ENCODE peak calls at places on chromosomes 4 and X, in seven cellular contexts. One of them, this sample, is unnamed.

GRCh38 chr4:121943941-121944340 is 7.9 kb downstream of the TRPC3 start:
- DNase-seq in CD4-positive, alpha-beta memory T cell: no peak
- DNase-seq in Karpas-422: peak
- DNase-seq in left ventricle myocardium inferior: no peak
- DNase-seq in brain microvascular endothelial cell: no peak
- DNase-seq in psoas muscle: no peak
- DNase-seq in lower leg skin: no peak
- DNase-seq in this sample: no peak

GRCh38 chr4:20313237-20314030 is 61.7 kb downstream of the SLIT2 start:
- DNase-seq in brain microvascular endothelial cell: no peak
- DNase-seq in Karpas-422: peak
- DNase-seq in left ventricle myocardium inferior: no peak
- DNase-seq in CD4-positive, alpha-beta memory T cell: no peak
- DNase-seq in psoas muscle: peak
- DNase-seq in lower leg skin: no peak
- DNase-seq in this sample: no peak

GRCh38 chr4:173135241-173135847 is 33.3 kb upstream of the GALNT7 start:
- DNase-seq in left ventricle myocardium inferior: no peak
- DNase-seq in Karpas-422: no peak
- DNase-seq in psoas muscle: no peak
- DNase-seq in lower leg skin: no peak
- DNase-seq in brain microvascular endothelial cell: peak
- DNase-seq in CD4-positive, alpha-beta memory T cell: no peak
- DNase-seq in this sample: peak

GRCh38 chr4:24794111-24794860 is 1.1 kb upstream of the SOD3 start:
- DNase-seq in Karpas-422: no peak
- DNase-seq in left ventricle myocardium inferior: no peak
- DNase-seq in brain microvascular endothelial cell: peak
- DNase-seq in psoas muscle: peak
- DNase-seq in lower leg skin: no peak
- DNase-seq in CD4-positive, alpha-beta memory T cell: no peak
- DNase-seq in this sample: peak

GRCh38 chr4:40763228-40763716 is 13.5 kb downstream of the NSUN7 start:
- DNase-seq in CD4-positive, alpha-beta memory T cell: no peak
- DNase-seq in left ventricle myocardium inferior: no peak
- DNase-seq in brain microvascular endothelial cell: peak
- DNase-seq in Karpas-422: no peak
- DNase-seq in psoas muscle: no peak
- DNase-seq in lower leg skin: no peak
- DNase-seq in this sample: peak

GRCh38 chr4:48081196-48081595 is 52.9 kb downstream of the TXK start:
- DNase-seq in brain microvascular endothelial cell: no peak
- DNase-seq in Karpas-422: no peak
- DNase-seq in lower leg skin: no peak
- DNase-seq in left ventricle myocardium inferior: no peak
- DNase-seq in CD4-positive, alpha-beta memory T cell: no peak
- DNase-seq in psoas muscle: no peak
- DNase-seq in this sample: no peak

GRCh38 chr4:124931050-124931449 is 218.5 kb upstream of the ANKRD50 start:
- DNase-seq in left ventricle myocardium inferior: no peak
- DNase-seq in CD4-positive, alpha-beta memory T cell: no peak
- DNase-seq in psoas muscle: no peak
- DNase-seq in Karpas-422: no peak
- DNase-seq in lower leg skin: no peak
- DNase-seq in brain microvascular endothelial cell: peak
- DNase-seq in this sample: peak

GRCh38 chr4:6277139-6277802 is 7.6 kb downstream of the WFS1 start:
- DNase-seq in left ventricle myocardium inferior: peak
- DNase-seq in lower leg skin: no peak
- DNase-seq in brain microvascular endothelial cell: no peak
- DNase-seq in psoas muscle: no peak
- DNase-seq in Karpas-422: no peak
- DNase-seq in CD4-positive, alpha-beta memory T cell: no peak
- DNase-seq in this sample: no peak

GRCh38 chr4:7295201-7295916 is 103.0 kb downstream of the SORCS2 start:
- DNase-seq in left ventricle myocardium inferior: peak
- DNase-seq in brain microvascular endothelial cell: no peak
- DNase-seq in psoas muscle: peak
- DNase-seq in lower leg skin: no peak
- DNase-seq in CD4-positive, alpha-beta memory T cell: no peak
- DNase-seq in Karpas-422: no peak
- DNase-seq in this sample: peak

GRCh38 chr4:67261971-67262370 is 283.3 kb downstream of the CENPC start:
- DNase-seq in CD4-positive, alpha-beta memory T cell: no peak
- DNase-seq in left ventricle myocardium inferior: no peak
- DNase-seq in lower leg skin: no peak
- DNase-seq in brain microvascular endothelial cell: no peak
- DNase-seq in Karpas-422: no peak
- DNase-seq in psoas muscle: no peak
- DNase-seq in this sample: no peak

GRCh38 chrX:18047440-18047940 is 173.2 kb downstream of the BEND2 start:
- DNase-seq in CD4-positive, alpha-beta memory T cell: no peak
- DNase-seq in psoas muscle: no peak
- DNase-seq in Karpas-422: no peak
- DNase-seq in left ventricle myocardium inferior: no peak
- DNase-seq in lower leg skin: no peak
- DNase-seq in brain microvascular endothelial cell: no peak
- DNase-seq in this sample: no peak

DNA sequence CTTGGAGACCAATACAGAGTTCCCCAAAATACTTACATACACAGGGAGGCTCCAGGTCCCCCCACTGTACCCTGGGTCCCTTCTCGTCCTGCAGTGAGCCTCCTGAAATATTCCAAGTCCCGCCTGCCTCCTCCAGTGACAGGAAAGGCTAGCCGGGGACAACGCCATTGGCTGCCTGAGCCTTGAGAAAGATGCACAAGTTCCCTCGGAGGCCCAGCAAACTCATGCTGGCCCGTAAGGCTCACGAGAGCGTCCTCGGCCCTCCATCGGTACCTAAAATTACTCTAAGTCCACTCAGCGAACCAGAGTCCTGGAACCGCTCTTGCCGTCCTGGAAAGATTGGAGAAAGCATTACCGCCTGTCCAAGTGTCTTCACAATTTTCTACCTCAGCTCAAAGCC is 228.6 kb downstream of the ADAM29 start:
- DNase-seq in lower leg skin: no peak
- DNase-seq in left ventricle myocardium inferior: no peak
- DNase-seq in psoas muscle: no peak
- DNase-seq in Karpas-422: no peak
- DNase-seq in CD4-positive, alpha-beta memory T cell: no peak
- DNase-seq in brain microvascular endothelial cell: no peak
- DNase-seq in this sample: no peak
- H3K4me3 ChIP-seq in lower leg skin: no peak
- H3K4me3 ChIP-seq in left ventricle myocardium inferior: no peak
- H3K4me3 ChIP-seq in psoas muscle: no peak
- H3K4me3 ChIP-seq in Karpas-422: no peak
- H3K4me3 ChIP-seq in CD4-positive, alpha-beta memory T cell: no peak
- H3K4me3 ChIP-seq in brain microvascular endothelial cell: no peak
- H3K4me3 ChIP-seq in this sample: no peak

GRCh38 chr4:74056114-74056857 is 17.8 kb upstream of the CXCL3 start:
- DNase-seq in brain microvascular endothelial cell: peak
- DNase-seq in CD4-positive, alpha-beta memory T cell: no peak
- DNase-seq in Karpas-422: no peak
- DNase-seq in lower leg skin: no peak
- DNase-seq in psoas muscle: no peak
- DNase-seq in left ventricle myocardium inferior: no peak
- DNase-seq in this sample: peak
- H3K4me3 ChIP-seq in brain microvascular endothelial cell: no peak
- H3K4me3 ChIP-seq in CD4-positive, alpha-beta memory T cell: no peak
- H3K4me3 ChIP-seq in Karpas-422: no peak
- H3K4me3 ChIP-seq in lower leg skin: no peak
- H3K4me3 ChIP-seq in psoas muscle: no peak
- H3K4me3 ChIP-seq in left ventricle myocardium inferior: no peak
- H3K4me3 ChIP-seq in this sample: no peak

GRCh38 chrX:129780441-129781105 is 824 bp downstream of the SASH3 start:
- DNase-seq in psoas muscle: no peak
- DNase-seq in lower leg skin: no peak
- DNase-seq in brain microvascular endothelial cell: no peak
- DNase-seq in CD4-positive, alpha-beta memory T cell: no peak
- DNase-seq in left ventricle myocardium inferior: no peak
- DNase-seq in Karpas-422: peak
- DNase-seq in this sample: no peak

GRCh38 chrX:129779086-129779672 is 570 bp upstream of the SASH3 start:
- DNase-seq in brain microvascular endothelial cell: no peak
- DNase-seq in left ventricle myocardium inferior: no peak
- DNase-seq in lower leg skin: no peak
- DNase-seq in Karpas-422: no peak
- DNase-seq in CD4-positive, alpha-beta memory T cell: no peak
- DNase-seq in psoas muscle: no peak
- DNase-seq in this sample: no peak

GRCh38 chrX:129781134-129782014 is 1.6 kb downstream of the SASH3 start:
- DNase-seq in psoas muscle: peak
- DNase-seq in lower leg skin: no peak
- DNase-seq in brain microvascular endothelial cell: no peak
- DNase-seq in Karpas-422: peak
- DNase-seq in left ventricle myocardium inferior: no peak
- DNase-seq in CD4-positive, alpha-beta memory T cell: peak
- DNase-seq in this sample: no peak

GRCh38 chrX:129782015-129782495 is 2.3 kb downstream of the SASH3 start:
- DNase-seq in lower leg skin: no peak
- DNase-seq in psoas muscle: no peak
- DNase-seq in brain microvascular endothelial cell: no peak
- DNase-seq in Karpas-422: no peak
- DNase-seq in left ventricle myocardium inferior: no peak
- DNase-seq in CD4-positive, alpha-beta memory T cell: no peak
- DNase-seq in this sample: no peak

GRCh38 chrX:129779747-129780146 is at the start of gene SASH3:
- DNase-seq in Karpas-422: peak
- DNase-seq in brain microvascular endothelial cell: no peak
- DNase-seq in left ventricle myocardium inferior: peak
- DNase-seq in lower leg skin: peak
- DNase-seq in CD4-positive, alpha-beta memory T cell: peak
- DNase-seq in psoas muscle: peak
- DNase-seq in this sample: no peak
- H3K4me3 ChIP-seq in Karpas-422: peak
- H3K4me3 ChIP-seq in brain microvascular endothelial cell: no peak
- H3K4me3 ChIP-seq in left ventricle myocardium inferior: peak
- H3K4me3 ChIP-seq in lower leg skin: no peak
- H3K4me3 ChIP-seq in CD4-positive, alpha-beta memory T cell: peak
- H3K4me3 ChIP-seq in psoas muscle: peak
- H3K4me3 ChIP-seq in this sample: no peak

GRCh38 chrX:41336447-41336846 is 2.5 kb downstream of the DDX3X start:
- DNase-seq in lower leg skin: no peak
- DNase-seq in brain microvascular endothelial cell: no peak
- DNase-seq in CD4-positive, alpha-beta memory T cell: no peak
- DNase-seq in Karpas-422: no peak
- DNase-seq in psoas muscle: no peak
- DNase-seq in left ventricle myocardium inferior: no peak
- DNase-seq in this sample: no peak
- H3K4me3 ChIP-seq in lower leg skin: no peak
- H3K4me3 ChIP-seq in brain microvascular endothelial cell: peak
- H3K4me3 ChIP-seq in CD4-positive, alpha-beta memory T cell: peak
- H3K4me3 ChIP-seq in Karpas-422: peak
- H3K4me3 ChIP-seq in psoas muscle: peak
- H3K4me3 ChIP-seq in left ventricle myocardium inferior: peak
- H3K4me3 ChIP-seq in this sample: peak

GRCh38 chrX:69211701-69212100 is 46.4 kb upstream of the PJA1 start:
- DNase-seq in left ventricle myocardium inferior: no peak
- DNase-seq in CD4-positive, alpha-beta memory T cell: no peak
- DNase-seq in psoas muscle: no peak
- DNase-seq in lower leg skin: no peak
- DNase-seq in Karpas-422: no peak
- DNase-seq in brain microvascular endothelial cell: no peak
- DNase-seq in this sample: no peak
- H3K4me3 ChIP-seq in left ventricle myocardium inferior: no peak
- H3K4me3 ChIP-seq in CD4-positive, alpha-beta memory T cell: no peak
- H3K4me3 ChIP-seq in psoas muscle: no peak
- H3K4me3 ChIP-seq in lower leg skin: no peak
- H3K4me3 ChIP-seq in Karpas-422: no peak
- H3K4me3 ChIP-seq in brain microvascular endothelial cell: no peak
- H3K4me3 ChIP-seq in this sample: no peak

GRCh38 chr4:37891221-37892159 is 606 bp downstream of the TBC1D1 start:
- DNase-seq in psoas muscle: no peak
- DNase-seq in Karpas-422: peak
- DNase-seq in brain microvascular endothelial cell: no peak
- DNase-seq in lower leg skin: no peak
- DNase-seq in left ventricle myocardium inferior: peak
- DNase-seq in CD4-positive, alpha-beta memory T cell: peak
- DNase-seq in this sample: peak

GRCh38 chr4:37893164-37893563 is 2.3 kb downstream of the TBC1D1 start:
- DNase-seq in lower leg skin: no peak
- DNase-seq in Karpas-422: no peak
- DNase-seq in left ventricle myocardium inferior: no peak
- DNase-seq in psoas muscle: no peak
- DNase-seq in CD4-positive, alpha-beta memory T cell: no peak
- DNase-seq in brain microvascular endothelial cell: no peak
- DNase-seq in this sample: no peak

GRCh38 chr4:37895271-37895670 is 4.4 kb downstream of the TBC1D1 start:
- DNase-seq in CD4-positive, alpha-beta memory T cell: no peak
- DNase-seq in brain microvascular endothelial cell: no peak
- DNase-seq in psoas muscle: no peak
- DNase-seq in lower leg skin: no peak
- DNase-seq in left ventricle myocardium inferior: no peak
- DNase-seq in Karpas-422: no peak
- DNase-seq in this sample: no peak

GRCh38 chr4:37890501-37891220 is at the start of gene TBC1D1:
- DNase-seq in left ventricle myocardium inferior: peak
- DNase-seq in Karpas-422: peak
- DNase-seq in CD4-positive, alpha-beta memory T cell: peak
- DNase-seq in lower leg skin: no peak
- DNase-seq in psoas muscle: peak
- DNase-seq in brain microvascular endothelial cell: no peak
- DNase-seq in this sample: no peak

GRCh38 chr4:37892641-37893040 is 1.8 kb downstream of the TBC1D1 start:
- DNase-seq in Karpas-422: peak
- DNase-seq in psoas muscle: no peak
- DNase-seq in brain microvascular endothelial cell: no peak
- DNase-seq in lower leg skin: no peak
- DNase-seq in CD4-positive, alpha-beta memory T cell: peak
- DNase-seq in left ventricle myocardium inferior: no peak
- DNase-seq in this sample: no peak
- H3K4me3 ChIP-seq in Karpas-422: peak
- H3K4me3 ChIP-seq in psoas muscle: peak
- H3K4me3 ChIP-seq in brain microvascular endothelial cell: no peak
- H3K4me3 ChIP-seq in lower leg skin: no peak
- H3K4me3 ChIP-seq in CD4-positive, alpha-beta memory T cell: peak
- H3K4me3 ChIP-seq in left ventricle myocardium inferior: peak
- H3K4me3 ChIP-seq in this sample: no peak

GRCh38 chr4:186151499-186151898 is 39.9 kb upstream of the CYP4V2 start:
- DNase-seq in Karpas-422: no peak
- DNase-seq in left ventricle myocardium inferior: no peak
- DNase-seq in CD4-positive, alpha-beta memory T cell: no peak
- DNase-seq in psoas muscle: no peak
- DNase-seq in lower leg skin: no peak
- DNase-seq in brain microvascular endothelial cell: no peak
- DNase-seq in this sample: no peak

GRCh38 chr4:186146443-186146842 is 41.9 kb downstream of the FAM149A start:
- DNase-seq in CD4-positive, alpha-beta memory T cell: no peak
- DNase-seq in brain microvascular endothelial cell: no peak
- DNase-seq in left ventricle myocardium inferior: no peak
- DNase-seq in psoas muscle: no peak
- DNase-seq in Karpas-422: no peak
- DNase-seq in lower leg skin: no peak
- DNase-seq in this sample: no peak

GRCh38 chr4:186148335-186148975 is 42.9 kb upstream of the CYP4V2 start:
- DNase-seq in CD4-positive, alpha-beta memory T cell: no peak
- DNase-seq in left ventricle myocardium inferior: no peak
- DNase-seq in lower leg skin: no peak
- DNase-seq in brain microvascular endothelial cell: no peak
- DNase-seq in psoas muscle: no peak
- DNase-seq in Karpas-422: no peak
- DNase-seq in this sample: no peak

GRCh38 chr4:186150926-186151325 is 40.4 kb upstream of the CYP4V2 start:
- DNase-seq in left ventricle myocardium inferior: no peak
- DNase-seq in brain microvascular endothelial cell: no peak
- DNase-seq in CD4-positive, alpha-beta memory T cell: no peak
- DNase-seq in psoas muscle: no peak
- DNase-seq in Karpas-422: no peak
- DNase-seq in lower leg skin: no peak
- DNase-seq in this sample: no peak

GRCh38 chr4:186149872-186150271 is 41.5 kb upstream of the CYP4V2 start:
- DNase-seq in psoas muscle: peak
- DNase-seq in Karpas-422: no peak
- DNase-seq in brain microvascular endothelial cell: peak
- DNase-seq in left ventricle myocardium inferior: peak
- DNase-seq in CD4-positive, alpha-beta memory T cell: no peak
- DNase-seq in lower leg skin: peak
- DNase-seq in this sample: peak
- H3K4me3 ChIP-seq in psoas muscle: peak
- H3K4me3 ChIP-seq in Karpas-422: no peak
- H3K4me3 ChIP-seq in brain microvascular endothelial cell: peak
- H3K4me3 ChIP-seq in left ventricle myocardium inferior: peak
- H3K4me3 ChIP-seq in CD4-positive, alpha-beta memory T cell: no peak
- H3K4me3 ChIP-seq in lower leg skin: no peak
- H3K4me3 ChIP-seq in this sample: no peak